ENCODE peak calls at places on chromosomes 11 and 22, in five cellular contexts. One of them, this sample, is unnamed.
A peak's percentile ranks its signal among the peaks of the same experiment; 100 is the strongest.

GRCh38 chr22:19412478-19412877 is 19.1 kb downstream of the HIRA start:
- DNase-seq in DND-41: no peak
- DNase-seq in astrocyte: no peak
- DNase-seq in right lobe of liver: no peak
- DNase-seq in CD4-positive, alpha-beta memory T cell: no peak
- DNase-seq in this sample: no peak

GRCh38 chr22:20957118-20957690 is 9.9 kb upstream of the AIFM3 start:
- DNase-seq in astrocyte: no peak
- DNase-seq in right lobe of liver: no peak
- DNase-seq in CD4-positive, alpha-beta memory T cell: no peak
- DNase-seq in DND-41: no peak
- DNase-seq in this sample: no peak

GRCh38 chr11:134517621-134518293 is 105.7 kb upstream of the B3GAT1 start:
- DNase-seq in astrocyte: no peak
- DNase-seq in DND-41: no peak
- DNase-seq in CD4-positive, alpha-beta memory T cell: no peak
- DNase-seq in right lobe of liver: peak; percentile 31
- DNase-seq in this sample: no peak

GRCh38 chr11:121231576-121232278 is 60.8 kb upstream of the SC5D start:
- DNase-seq in right lobe of liver: peak; percentile 95
- DNase-seq in astrocyte: no peak
- DNase-seq in DND-41: no peak
- DNase-seq in CD4-positive, alpha-beta memory T cell: no peak
- DNase-seq in this sample: no peak

GRCh38 chr11:35173011-35173511 is 34.1 kb downstream of the CD44 start:
- DNase-seq in right lobe of liver: peak; percentile 60
- DNase-seq in DND-41: no peak
- DNase-seq in CD4-positive, alpha-beta memory T cell: peak; percentile 17
- DNase-seq in astrocyte: no peak
- DNase-seq in this sample: no peak

GRCh38 chr11:83865636-83866461 is 579.7 kb upstream of the CCDC90B start:
- DNase-seq in astrocyte: peak; percentile 86
- DNase-seq in right lobe of liver: no peak
- DNase-seq in CD4-positive, alpha-beta memory T cell: no peak
- DNase-seq in DND-41: no peak
- DNase-seq in this sample: no peak

GRCh38 chr11:113242767-113243397 is 71.5 kb upstream of the TTC12 start:
- DNase-seq in CD4-positive, alpha-beta memory T cell: peak; percentile 45
- DNase-seq in DND-41: no peak
- DNase-seq in right lobe of liver: no peak
- DNase-seq in astrocyte: peak; percentile 63
- DNase-seq in this sample: no peak

GRCh38 chr11:106331163-106331562 is 253.7 kb downstream of the AASDHPPT start:
- DNase-seq in DND-41: no peak
- DNase-seq in astrocyte: peak; percentile 72
- DNase-seq in CD4-positive, alpha-beta memory T cell: no peak
- DNase-seq in right lobe of liver: no peak
- DNase-seq in this sample: no peak

DNA sequence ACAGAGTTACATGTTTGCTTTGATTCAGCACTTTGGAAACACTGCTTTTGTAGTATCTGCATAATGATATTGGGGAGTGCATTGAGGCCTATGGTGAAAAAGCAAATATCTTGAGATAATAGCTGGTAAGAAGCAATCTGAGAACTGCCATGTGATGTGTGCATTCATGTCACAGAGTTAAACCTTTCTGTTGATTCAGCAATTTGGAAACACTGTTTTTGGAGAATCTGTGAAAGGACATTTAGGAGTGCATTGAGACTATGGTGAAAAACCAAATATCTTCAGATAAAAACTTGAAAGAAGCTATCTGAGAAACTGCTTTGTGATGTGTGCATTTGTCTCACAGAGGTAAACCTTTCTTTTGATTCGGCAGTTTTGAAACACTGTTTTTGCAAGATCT is 346.8 kb downstream of the OR4C45 start:
- DNase-seq in DND-41: no peak
- DNase-seq in CD4-positive, alpha-beta memory T cell: no peak
- DNase-seq in astrocyte: no peak
- DNase-seq in right lobe of liver: no peak
- DNase-seq in this sample: no peak
- H3K9me3 ChIP-seq in DND-41: peaks cover 50% of the 10 kb centered on the region
- H3K9me3 ChIP-seq in CD4-positive, alpha-beta memory T cell: peaks cover 11% of the 10 kb centered on the region
- H3K9me3 ChIP-seq in astrocyte: peaks cover 2% of the 10 kb centered on the region
- H3K9me3 ChIP-seq in right lobe of liver: no peaks in the 10 kb centered on the region
- H3K9me3 ChIP-seq in this sample: peaks cover 6% of the 10 kb centered on the region

GRCh38 chr11:114964676-114965214 is 286.4 kb downstream of the NXPE2 start:
- DNase-seq in CD4-positive, alpha-beta memory T cell: no peak
- DNase-seq in DND-41: no peak
- DNase-seq in right lobe of liver: no peak
- DNase-seq in astrocyte: no peak
- DNase-seq in this sample: no peak
- H3K9me3 ChIP-seq in CD4-positive, alpha-beta memory T cell: no peaks in the 10 kb centered on the region
- H3K9me3 ChIP-seq in DND-41: no peaks in the 10 kb centered on the region
- H3K9me3 ChIP-seq in right lobe of liver: no peaks in the 10 kb centered on the region
- H3K9me3 ChIP-seq in astrocyte: no peaks in the 10 kb centered on the region
- H3K9me3 ChIP-seq in this sample: no peaks in the 10 kb centered on the region

GRCh38 chr22:47388778-47389177 is 626.3 kb downstream of the TBC1D22A start:
- DNase-seq in right lobe of liver: no peak
- DNase-seq in DND-41: no peak
- DNase-seq in CD4-positive, alpha-beta memory T cell: no peak
- DNase-seq in astrocyte: no peak
- DNase-seq in this sample: no peak
- H3K9me3 ChIP-seq in right lobe of liver: no peaks in the 10 kb centered on the region
- H3K9me3 ChIP-seq in DND-41: no peaks in the 10 kb centered on the region
- H3K9me3 ChIP-seq in CD4-positive, alpha-beta memory T cell: no peaks in the 10 kb centered on the region
- H3K9me3 ChIP-seq in astrocyte: peaks cover 4% of the 10 kb centered on the region
- H3K9me3 ChIP-seq in this sample: no peaks in the 10 kb centered on the region

GRCh38 chr11:99932684-99933083 is 754.4 kb upstream of the ARHGAP42 start:
- DNase-seq in right lobe of liver: no peak
- DNase-seq in CD4-positive, alpha-beta memory T cell: no peak
- DNase-seq in astrocyte: no peak
- DNase-seq in DND-41: no peak
- DNase-seq in this sample: no peak
- H3K9me3 ChIP-seq in right lobe of liver: no peaks in the 10 kb centered on the region
- H3K9me3 ChIP-seq in CD4-positive, alpha-beta memory T cell: peaks cover 5% of the 10 kb centered on the region
- H3K9me3 ChIP-seq in astrocyte: peaks cover 6% of the 10 kb centered on the region
- H3K9me3 ChIP-seq in DND-41: peaks cover 3% of the 10 kb centered on the region
- H3K9me3 ChIP-seq in this sample: peaks cover 6% of the 10 kb centered on the region

DNA sequence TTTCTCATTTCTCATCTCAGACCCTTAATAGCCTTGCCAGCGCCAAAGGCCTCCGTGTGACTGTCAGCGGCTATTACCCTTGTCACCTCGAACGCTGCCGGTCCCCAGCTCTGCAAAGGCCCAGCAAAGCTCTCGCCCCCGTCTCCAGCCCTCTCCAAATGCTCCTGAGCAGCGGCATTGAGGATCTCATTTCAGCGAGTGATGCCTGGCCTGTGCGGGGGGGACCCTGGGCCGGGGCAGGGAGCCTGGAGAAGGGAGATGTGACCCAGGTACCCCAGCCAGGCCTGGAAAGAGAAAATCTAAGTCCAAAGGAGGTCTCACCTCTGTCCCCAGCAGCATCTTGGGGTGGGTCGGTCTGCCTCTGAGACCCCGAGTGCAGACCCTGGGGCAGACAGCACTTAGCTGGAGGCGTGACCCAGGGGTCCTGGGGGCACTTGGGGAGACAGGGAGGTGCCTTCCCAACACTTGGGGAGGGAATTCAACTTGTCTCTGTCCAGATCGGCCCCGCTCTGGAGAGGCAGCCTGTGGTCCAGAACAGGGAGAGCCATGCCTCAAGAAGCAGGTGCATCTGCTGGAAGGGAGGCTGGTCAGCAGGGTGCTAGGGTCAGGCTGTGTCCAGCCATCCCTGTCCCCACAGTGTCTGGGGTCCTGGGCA is 521.3 kb downstream of the TBC1D22A start:
- DNase-seq in astrocyte: no peak
- DNase-seq in CD4-positive, alpha-beta memory T cell: no peak
- DNase-seq in DND-41: no peak
- DNase-seq in right lobe of liver: no peak
- DNase-seq in this sample: no peak
- H3K9me3 ChIP-seq in astrocyte: no peaks in the 10 kb centered on the region
- H3K9me3 ChIP-seq in CD4-positive, alpha-beta memory T cell: no peaks in the 10 kb centered on the region
- H3K9me3 ChIP-seq in DND-41: no peaks in the 10 kb centered on the region
- H3K9me3 ChIP-seq in right lobe of liver: no peaks in the 10 kb centered on the region
- H3K9me3 ChIP-seq in this sample: no peaks in the 10 kb centered on the region

DNA sequence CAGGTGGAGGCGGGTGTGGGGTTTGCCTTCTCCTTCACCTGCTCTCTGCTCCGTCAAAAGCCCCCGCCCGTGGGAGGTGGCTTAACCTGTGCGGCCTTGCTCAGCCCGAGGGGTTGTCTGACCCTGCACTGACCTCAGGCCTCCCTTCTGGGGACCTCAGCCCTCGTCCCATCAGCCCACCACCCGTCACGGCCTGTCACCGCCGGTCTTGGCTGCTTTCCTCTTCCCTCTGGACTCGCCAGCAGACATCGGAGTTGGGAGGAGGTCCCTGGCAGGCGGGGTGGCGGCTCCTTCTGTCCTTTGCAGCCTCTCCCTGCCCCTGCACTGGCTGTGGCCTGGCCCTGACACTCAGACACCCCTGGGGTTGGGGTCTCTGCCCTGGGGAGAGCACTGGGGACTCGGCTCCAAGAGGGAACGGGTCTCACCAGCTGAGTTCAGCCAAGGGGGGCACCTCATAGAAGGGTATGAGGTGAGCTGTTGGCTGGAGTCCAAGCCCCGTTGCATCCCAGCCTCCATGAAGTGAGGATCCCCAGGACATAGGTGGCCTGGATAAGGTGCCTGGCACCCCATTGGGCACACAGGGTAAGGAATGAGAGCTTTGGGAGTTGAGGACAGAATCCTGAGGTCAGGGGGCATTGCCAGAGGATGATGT is 999.6 kb downstream of the BRD1 start:
- DNase-seq in DND-41: no peak
- DNase-seq in CD4-positive, alpha-beta memory T cell: no peak
- DNase-seq in astrocyte: no peak
- DNase-seq in right lobe of liver: no peak
- DNase-seq in this sample: no peak
- H3K9me3 ChIP-seq in DND-41: no peaks in the 10 kb centered on the region
- H3K9me3 ChIP-seq in CD4-positive, alpha-beta memory T cell: no peaks in the 10 kb centered on the region
- H3K9me3 ChIP-seq in astrocyte: no peaks in the 10 kb centered on the region
- H3K9me3 ChIP-seq in right lobe of liver: no peaks in the 10 kb centered on the region
- H3K9me3 ChIP-seq in this sample: no peaks in the 10 kb centered on the region

GRCh38 chr11:97860237-97860636 is 1160.5 kb upstream of the CNTN5 start:
- DNase-seq in CD4-positive, alpha-beta memory T cell: no peak
- DNase-seq in DND-41: no peak
- DNase-seq in right lobe of liver: no peak
- DNase-seq in astrocyte: peak; percentile 30
- DNase-seq in this sample: no peak

GRCh38 chr11:97854357-97854756 is 1166.4 kb upstream of the CNTN5 start:
- DNase-seq in astrocyte: no peak
- DNase-seq in DND-41: no peak
- DNase-seq in right lobe of liver: no peak
- DNase-seq in CD4-positive, alpha-beta memory T cell: no peak
- DNase-seq in this sample: no peak

GRCh38 chr11:97862021-97862420 is 1158.7 kb upstream of the CNTN5 start:
- DNase-seq in right lobe of liver: no peak
- DNase-seq in astrocyte: no peak
- DNase-seq in DND-41: no peak
- DNase-seq in CD4-positive, alpha-beta memory T cell: no peak
- DNase-seq in this sample: no peak

GRCh38 chr11:97854877-97855276 is 1165.9 kb upstream of the CNTN5 start:
- DNase-seq in DND-41: no peak
- DNase-seq in CD4-positive, alpha-beta memory T cell: no peak
- DNase-seq in astrocyte: no peak
- DNase-seq in right lobe of liver: no peak
- DNase-seq in this sample: no peak

DNA sequence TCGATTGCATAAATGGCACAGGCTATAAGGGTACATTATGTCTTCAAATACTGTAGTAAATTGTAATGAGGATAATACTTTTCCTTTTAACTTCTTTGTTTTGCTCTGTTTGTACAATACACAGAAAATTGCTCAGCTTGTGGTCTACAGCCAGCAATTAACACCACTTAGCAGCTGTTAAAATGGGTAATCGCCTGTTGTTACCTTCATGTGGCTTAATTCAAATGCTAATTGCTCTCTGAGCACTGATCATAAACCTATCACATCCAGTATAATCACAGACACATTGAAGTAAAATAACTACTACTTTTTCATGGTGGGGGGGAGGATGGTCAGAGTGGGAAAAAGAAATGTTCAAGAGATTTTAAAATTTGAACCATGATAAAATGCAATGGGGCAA is 1164.1 kb upstream of the CNTN5 start:
- DNase-seq in right lobe of liver: no peak
- DNase-seq in CD4-positive, alpha-beta memory T cell: no peak
- DNase-seq in DND-41: no peak
- DNase-seq in astrocyte: no peak
- DNase-seq in this sample: no peak
- H3K9me3 ChIP-seq in right lobe of liver: no peaks in the 10 kb centered on the region
- H3K9me3 ChIP-seq in CD4-positive, alpha-beta memory T cell: no peaks in the 10 kb centered on the region
- H3K9me3 ChIP-seq in DND-41: no peaks in the 10 kb centered on the region
- H3K9me3 ChIP-seq in astrocyte: no peaks in the 10 kb centered on the region
- H3K9me3 ChIP-seq in this sample: no peaks in the 10 kb centered on the region

GRCh38 chr22:45226681-45227186 is 14.0 kb downstream of the KIAA0930 start:
- DNase-seq in CD4-positive, alpha-beta memory T cell: no peak
- DNase-seq in astrocyte: no peak
- DNase-seq in right lobe of liver: no peak
- DNase-seq in DND-41: no peak
- DNase-seq in this sample: no peak

GRCh38 chr22:45225732-45226560 is 14.7 kb downstream of the KIAA0930 start:
- DNase-seq in DND-41: no peak
- DNase-seq in CD4-positive, alpha-beta memory T cell: no peak
- DNase-seq in right lobe of liver: peak; percentile 80
- DNase-seq in astrocyte: no peak
- DNase-seq in this sample: no peak

GRCh38 chr22:45223304-45224117 is 17.2 kb downstream of the KIAA0930 start:
- DNase-seq in right lobe of liver: no peak
- DNase-seq in DND-41: no peak
- DNase-seq in CD4-positive, alpha-beta memory T cell: no peak
- DNase-seq in astrocyte: no peak
- DNase-seq in this sample: no peak

GRCh38 chr22:45224331-45224730 is 16.4 kb downstream of the KIAA0930 start:
- DNase-seq in astrocyte: no peak
- DNase-seq in DND-41: no peak
- DNase-seq in CD4-positive, alpha-beta memory T cell: no peak
- DNase-seq in right lobe of liver: no peak
- DNase-seq in this sample: no peak

GRCh38 chr22:45224988-45225731 is 15.5 kb downstream of the KIAA0930 start:
- DNase-seq in DND-41: no peak
- DNase-seq in astrocyte: no peak
- DNase-seq in CD4-positive, alpha-beta memory T cell: no peak
- DNase-seq in right lobe of liver: no peak
- DNase-seq in this sample: no peak
- H3K9me3 ChIP-seq in DND-41: no peaks in the 10 kb centered on the region
- H3K9me3 ChIP-seq in astrocyte: no peaks in the 10 kb centered on the region
- H3K9me3 ChIP-seq in CD4-positive, alpha-beta memory T cell: no peaks in the 10 kb centered on the region
- H3K9me3 ChIP-seq in right lobe of liver: no peaks in the 10 kb centered on the region
- H3K9me3 ChIP-seq in this sample: no peaks in the 10 kb centered on the region

GRCh38 chr22:47634342-47634741 is 871.9 kb downstream of the TBC1D22A start:
- DNase-seq in right lobe of liver: no peak
- DNase-seq in astrocyte: no peak
- DNase-seq in CD4-positive, alpha-beta memory T cell: no peak
- DNase-seq in DND-41: no peak
- DNase-seq in this sample: no peak
- H3K9me3 ChIP-seq in right lobe of liver: no peaks in the 10 kb centered on the region
- H3K9me3 ChIP-seq in astrocyte: peaks cover 7% of the 10 kb centered on the region
- H3K9me3 ChIP-seq in CD4-positive, alpha-beta memory T cell: peaks cover 3% of the 10 kb centered on the region
- H3K9me3 ChIP-seq in DND-41: peaks cover 9% of the 10 kb centered on the region
- H3K9me3 ChIP-seq in this sample: no peaks in the 10 kb centered on the region